ENCODE peak calls at places on chromosomes 4 and X, in ten cellular contexts. U is OCI-LY7; X is glutamatergic neuron; V is right atrium auricular region; G is GM04504; A is T-helper 22 cell; S is foreskin melanocyte; F is GM23338; I is stimulated activated CD4-positive, alpha-beta T cell treated with anti-CD3 and anti-CD28 coated beads, Interleukin-15, amount 100 ng/mL, for 24 hours; D is ACHN. N is an unnamed sample.

GRCh38 chr4:185203380-185204237 is at the start of gene CFAP97:
- DNase-seq in U (peak), X (peak), V (peak), G (peak), A (peak), S (peak), F (peak), I (peak), D (peak), N (peak)

GRCh38 chr4:155489261-155489660 is 112.5 kb upstream of the MAP9 start:
- DNase-seq in U (no peak), X (no peak), V (no peak), G (no peak), A (no peak), S (no peak), F (no peak), I (no peak), D (no peak), N (no peak)

GRCh38 chrX:72123471-72124185 is 8.1 kb downstream of the RTL5 start:
- DNase-seq in U (no peak), X (no peak), V (peak), G (no peak), A (no peak), S (no peak), F (peak), I (no peak), D (no peak), N (peak)

GRCh38 chr4:68683034-68683433 is 12.6 kb upstream of the UGT2B15 start:
- DNase-seq in U (no peak), X (no peak), V (no peak), G (no peak), A (no peak), S (no peak), F (no peak), I (no peak), D (no peak), N (no peak)

GRCh38 chrX:45783002-45783401 is 582.3 kb upstream of the DIPK2B start:
- DNase-seq in U (no peak), X (no peak), V (no peak), G (no peak), A (no peak), S (no peak), F (no peak), I (no peak), D (no peak), N (no peak)

GRCh38 chrX:103343105-103343504 is 13.1 kb downstream of the TCEAL7 start:
- DNase-seq in U (peak), X (peak), V (no peak), G (no peak), A (no peak), S (peak), F (peak), I (peak), D (peak), N (peak)

GRCh38 chr4:170027181-170027829 is 1.1 kb upstream of the MFAP3L start:
- DNase-seq in U (peak), X (peak), V (peak), G (peak), A (peak), S (peak), F (peak), I (peak), D (peak), N (peak)

GRCh38 chr4:163544407-163545038 is 50.0 kb downstream of the TMA16 start:
- DNase-seq in U (peak), X (peak), V (peak), G (peak), A (no peak), S (peak), F (peak), I (peak), D (peak), N (peak)

GRCh38 chrX:112266136-112266535 is 183.6 kb upstream of the TRPC5 start:
- DNase-seq in U (no peak), X (no peak), V (no peak), G (no peak), A (no peak), S (no peak), F (no peak), I (no peak), D (no peak), N (no peak)

GRCh38 chrX:44343412-44343942 is at the start of gene EFHC2:
- DNase-seq in U (no peak), X (peak), V (no peak), G (no peak), A (peak), S (no peak), F (peak), I (peak), D (no peak), N (no peak)

GRCh38 chrX:18674417-18674787 is 2.5 kb upstream of the RS1 start:
- DNase-seq in U (no peak), X (peak), V (peak), G (no peak), A (no peak), S (no peak), F (peak), I (peak), D (no peak), N (no peak)

GRCh38 chr4:153947998-153948397 is 159.1 kb upstream of the SFRP2 start:
- DNase-seq in U (no peak), X (no peak), V (no peak), G (no peak), A (no peak), S (no peak), F (no peak), I (no peak), D (no peak), N (no peak)

GRCh38 chr4:124529131-124529530 is 183.4 kb downstream of the ANKRD50 start:
- DNase-seq in U (no peak), X (no peak), V (no peak), G (no peak), A (no peak), S (no peak), F (no peak), I (no peak), D (no peak), N (no peak)

GRCh38 chr4:155079866-155080265 is 128.6 kb upstream of the NPY2R start:
- DNase-seq in U (no peak), X (no peak), V (no peak), G (no peak), A (no peak), S (peak), F (no peak), I (no peak), D (no peak), N (peak)

GRCh38 chr4:60042941-60043340 is 1157.2 kb upstream of the ADGRL3 start:
- DNase-seq in U (no peak), X (no peak), V (no peak), G (no peak), A (no peak), S (no peak), F (no peak), I (no peak), D (no peak), N (peak)

GRCh38 chr4:78673258-78673817 is 102.8 kb upstream of the BMP2K start:
- DNase-seq in U (peak), X (no peak), V (no peak), G (no peak), A (no peak), S (no peak), F (no peak), I (no peak), D (no peak), N (no peak)

GRCh38 chr4:119040711-119041185 is 94.9 kb upstream of the MYOZ2 start:
- DNase-seq in U (no peak), X (no peak), V (no peak), G (no peak), A (no peak), S (no peak), F (peak), I (no peak), D (peak), N (peak)

GRCh38 chr4:9938933-9939332 is 82.4 kb downstream of the SLC2A9 start:
- DNase-seq in U (no peak), X (no peak), V (no peak), G (no peak), A (no peak), S (no peak), F (peak), I (no peak), D (no peak), N (no peak)